ENCODE peak calls at places on chromosomes 4 and X, in four cellular contexts. One of them, this sample, is unnamed.

GRCh38 chrX:154815274-154815818 is 10.1 kb upstream of the MPP1 start:
- DNase-seq in H1: no peak
- DNase-seq in transverse colon: no peak
- DNase-seq in A549: no peak
- DNase-seq in this sample: no peak

GRCh38 chrX:140923118-140923517 is 79.3 kb upstream of the SPANXB1 start:
- DNase-seq in H1: no peak
- DNase-seq in transverse colon: no peak
- DNase-seq in A549: no peak
- DNase-seq in this sample: no peak

GRCh38 chrX:124573458-124573857 is 227.1 kb downstream of the SH2D1A start:
- DNase-seq in H1: no peak
- DNase-seq in transverse colon: no peak
- DNase-seq in A549: no peak
- DNase-seq in this sample: no peak

GRCh38 chr4:8255698-8256441 is 13.7 kb upstream of the HTRA3 start:
- DNase-seq in H1: no peak
- DNase-seq in transverse colon: no peak
- DNase-seq in A549: peak
- DNase-seq in this sample: no peak

GRCh38 chr4:159065513-159066240 is 37.2 kb upstream of the RAPGEF2 start:
- DNase-seq in H1: no peak
- DNase-seq in transverse colon: no peak
- DNase-seq in A549: no peak
- DNase-seq in this sample: no peak

GRCh38 chrX:40209951-40210617 is 112.3 kb upstream of the BCOR start:
- DNase-seq in H1: no peak
- DNase-seq in transverse colon: no peak
- DNase-seq in A549: no peak
- DNase-seq in this sample: no peak

GRCh38 chr4:13944095-13944501 is 316.6 kb upstream of the BOD1L1 start:
- DNase-seq in H1: no peak
- DNase-seq in transverse colon: no peak
- DNase-seq in A549: no peak
- DNase-seq in this sample: no peak

GRCh38 chr4:94507708-94508107 is 56.0 kb downstream of the PDLIM5 start:
- DNase-seq in H1: no peak
- DNase-seq in transverse colon: peak
- DNase-seq in A549: peak
- DNase-seq in this sample: no peak

GRCh38 chr4:139599594-139600374 is 43.8 kb upstream of the SETD7 start:
- DNase-seq in H1: no peak
- DNase-seq in transverse colon: no peak
- DNase-seq in A549: peak
- DNase-seq in this sample: no peak

GRCh38 chr4:138035781-138036258 is 206.3 kb downstream of the SLC7A11 start:
- DNase-seq in H1: no peak
- DNase-seq in transverse colon: no peak
- DNase-seq in A549: peak
- DNase-seq in this sample: peak

GRCh38 chr4:8396762-8397406 is 43.6 kb downstream of the ACOX3 start:
- DNase-seq in H1: no peak
- DNase-seq in transverse colon: no peak
- DNase-seq in A549: no peak
- DNase-seq in this sample: no peak

GRCh38 chr4:3201718-3202702 is 46.9 kb upstream of the MSANTD1 start:
- DNase-seq in H1: no peak
- DNase-seq in transverse colon: peak
- DNase-seq in A549: no peak
- DNase-seq in this sample: no peak

GRCh38 chr4:69974646-69975045 is 9.1 kb upstream of the CSN2 start:
- DNase-seq in H1: no peak
- DNase-seq in transverse colon: no peak
- DNase-seq in A549: no peak
- DNase-seq in this sample: no peak

GRCh38 chr4:6472387-6473263 is at the start of gene PPP2R2C:
- DNase-seq in H1: no peak
- DNase-seq in transverse colon: no peak
- DNase-seq in A549: peak
- DNase-seq in this sample: no peak

GRCh38 chrX:22389544-22390243 is 117.0 kb downstream of the CBLL2 start:
- DNase-seq in H1: no peak
- DNase-seq in transverse colon: no peak
- DNase-seq in A549: peak
- DNase-seq in this sample: no peak

GRCh38 chr4:121096629-121097028 is 24.3 kb upstream of the NDNF start:
- DNase-seq in H1: no peak
- DNase-seq in transverse colon: no peak
- DNase-seq in A549: peak
- DNase-seq in this sample: peak

GRCh38 chrX:17547658-17548057 is 172.7 kb downstream of the NHS start:
- DNase-seq in H1: no peak
- DNase-seq in transverse colon: peak
- DNase-seq in A549: peak
- DNase-seq in this sample: no peak

GRCh38 chr4:73726000-73726399 is 14.4 kb upstream of the CXCL8 start:
- DNase-seq in H1: no peak
- DNase-seq in transverse colon: no peak
- DNase-seq in A549: peak
- DNase-seq in this sample: no peak

GRCh38 chr4:142778908-142779307 is 67.2 kb downstream of the INPP4B start:
- DNase-seq in H1: no peak
- DNase-seq in transverse colon: no peak
- DNase-seq in A549: no peak
- DNase-seq in this sample: no peak

GRCh38 chr4:113835005-113835404 is 73.5 kb upstream of the CAMK2D start:
- DNase-seq in H1: no peak
- DNase-seq in transverse colon: no peak
- DNase-seq in A549: no peak
- DNase-seq in this sample: no peak

GRCh38 chr4:169530048-169530447 is 82.3 kb downstream of the NEK1 start:
- DNase-seq in H1: no peak
- DNase-seq in transverse colon: no peak
- DNase-seq in A549: no peak
- DNase-seq in this sample: no peak

GRCh38 chr4:19126903-19127302 is 1105.3 kb upstream of the LCORL start:
- DNase-seq in H1: no peak
- DNase-seq in transverse colon: no peak
- DNase-seq in A549: no peak
- DNase-seq in this sample: no peak

GRCh38 chr4:186628058-186628711 is 72.8 kb upstream of the MTNR1A start:
- DNase-seq in H1: no peak
- DNase-seq in transverse colon: no peak
- DNase-seq in A549: no peak
- DNase-seq in this sample: no peak

GRCh38 chrX:32530802-32531403 is 680.4 kb downstream of the DMD start:
- DNase-seq in H1: no peak
- DNase-seq in transverse colon: peak
- DNase-seq in A549: peak
- DNase-seq in this sample: peak

GRCh38 chr4:38371391-38371851 is 292.6 kb upstream of the KLF3 start:
- DNase-seq in H1: no peak
- DNase-seq in transverse colon: no peak
- DNase-seq in A549: no peak
- DNase-seq in this sample: no peak

GRCh38 chr4:88757067-88757466 is 59.4 kb upstream of the NAP1L5 start:
- DNase-seq in H1: no peak
- DNase-seq in transverse colon: no peak
- DNase-seq in A549: no peak
- DNase-seq in this sample: no peak

GRCh38 chr4:88757776-88758175 is 60.1 kb upstream of the NAP1L5 start:
- DNase-seq in H1: no peak
- DNase-seq in transverse colon: no peak
- DNase-seq in A549: no peak
- DNase-seq in this sample: no peak

GRCh38 chr4:88758264-88758663 is 60.6 kb upstream of the NAP1L5 start:
- DNase-seq in H1: no peak
- DNase-seq in transverse colon: no peak
- DNase-seq in A549: no peak
- DNase-seq in this sample: no peak

GRCh38 chr4:88755454-88755853 is 57.8 kb upstream of the NAP1L5 start:
- DNase-seq in H1: no peak
- DNase-seq in transverse colon: no peak
- DNase-seq in A549: no peak
- DNase-seq in this sample: no peak

GRCh38 chr4:88756149-88756548 is 58.5 kb upstream of the NAP1L5 start:
- DNase-seq in H1: no peak
- DNase-seq in transverse colon: no peak
- DNase-seq in A549: no peak
- DNase-seq in this sample: no peak
- TF ChIP-seq POLR2A in H1: no peak
- TF ChIP-seq POLR2A in transverse colon: no peak
- TF ChIP-seq POLR2A in A549: no peak
- TF ChIP-seq POLR2A in this sample: no peak

GRCh38 chr4:57163530-57164459 is 53.6 kb upstream of the IGFBP7 start:
- DNase-seq in H1: peak
- DNase-seq in transverse colon: peak
- DNase-seq in A549: peak
- DNase-seq in this sample: peak
- TF ChIP-seq POLR2A in H1: no peak
- TF ChIP-seq POLR2A in transverse colon: no peak
- TF ChIP-seq POLR2A in A549: no peak
- TF ChIP-seq POLR2A in this sample: no peak

GRCh38 chrX:153515435-153515834 is 2.0 kb upstream of the ATP2B3 start:
- DNase-seq in H1: no peak
- DNase-seq in transverse colon: no peak
- DNase-seq in A549: no peak
- DNase-seq in this sample: no peak
- TF ChIP-seq POLR2A in H1: no peak
- TF ChIP-seq POLR2A in transverse colon: no peak
- TF ChIP-seq POLR2A in A549: no peak
- TF ChIP-seq POLR2A in this sample: no peak

DNA sequence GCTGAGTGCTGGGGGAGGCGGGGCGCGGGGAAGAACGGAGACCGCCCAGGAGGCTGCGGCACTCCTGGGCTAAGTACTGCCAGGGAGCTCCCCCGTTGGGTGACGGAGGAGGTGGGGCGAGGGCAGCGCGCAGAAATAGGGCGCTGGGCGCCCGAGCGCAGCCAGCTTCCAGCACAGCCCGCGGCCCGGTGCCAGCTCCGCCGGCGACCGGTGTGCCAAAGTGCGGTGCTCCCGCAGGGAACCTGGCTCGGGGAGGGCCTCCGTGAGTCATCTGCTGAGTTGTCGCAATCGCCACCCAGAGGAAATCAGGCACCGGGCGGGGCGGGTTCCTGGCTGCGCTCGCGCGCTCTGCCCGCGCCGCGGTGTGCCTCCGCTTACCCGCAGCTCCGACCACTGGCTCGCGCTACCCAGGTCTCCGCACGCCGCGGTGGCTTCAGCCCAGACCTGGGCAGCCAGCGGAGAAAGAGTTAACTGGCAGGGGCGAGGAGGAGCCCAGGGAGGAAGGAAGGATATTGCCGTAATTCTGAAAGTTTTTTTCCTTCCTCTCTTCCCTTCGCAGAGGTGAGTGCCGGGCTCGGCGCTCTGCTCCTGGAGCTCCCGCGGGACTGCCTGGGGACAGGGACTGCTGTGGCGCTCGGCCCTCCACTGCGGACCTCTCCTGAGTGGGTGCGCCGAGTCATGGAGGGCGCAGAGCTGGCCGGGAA is at the start of gene GPAT3:
- DNase-seq in H1: no peak
- DNase-seq in transverse colon: peak
- DNase-seq in A549: peak
- DNase-seq in this sample: peak
- TF ChIP-seq POLR2A in H1: no peak
- TF ChIP-seq POLR2A in transverse colon: peak
- TF ChIP-seq POLR2A in A549: no peak
- TF ChIP-seq POLR2A in this sample: no peak